ENCODE peak calls at places on chromosomes 6 and 20, in five cellular contexts. N, F, M, V and W are unnamed samples.

GRCh38 chr6:17096657-17097056 is 5.2 kb upstream of the STMND1 start:
- DNase-seq in N (no peak), F (no peak), M (no peak), V (no peak), W (no peak)

GRCh38 chr20:21517566-21518277 is 3.9 kb upstream of the NKX2-2 start:
- DNase-seq in N (no peak), M (no peak), V (no peak), F (no peak), W (no peak)

GRCh38 chr20:42364446-42364845 is 746.3 kb upstream of the CHD6 start:
- DNase-seq in N (no peak), M (no peak), V (no peak), F (no peak), W (no peak)

GRCh38 chr20:21017381-21018085 is 88.6 kb downstream of the LINC00237 start:
- DNase-seq in F (no peak), V (no peak), M (no peak), N (no peak), W (no peak)

GRCh38 chr6:102023977-102024657 is 630.6 kb downstream of the GRIK2 start:
- DNase-seq in M (no peak), N (no peak), F (no peak), V (no peak), W (no peak)

GRCh38 chr6:157381631-157382621 is 936 bp downstream of the ZDHHC14 start:
- DNase-seq in F (no peak), N (peak; percentile 78), V (peak; percentile 64), M (peak; percentile 40), W (peak; percentile 61)

GRCh38 chr6:21800948-21801438 is 207.4 kb downstream of the SOX4 start:
- DNase-seq in M (peak; percentile 86), F (no peak), V (no peak), N (no peak), W (no peak)

GRCh38 chr20:37630161-37630560 is 63.7 kb upstream of the CTNNBL1 start:
- DNase-seq in V (peak; percentile 12), F (no peak), M (no peak), N (no peak), W (no peak)

GRCh38 chr20:14343658-14344057 is 6.2 kb upstream of the FLRT3 start:
- DNase-seq in N (no peak), V (no peak), M (no peak), F (no peak), W (no peak)

GRCh38 chr6:154127638-154128037 is 88.6 kb downstream of the OPRM1 start:
- DNase-seq in V (no peak), N (no peak), F (no peak), M (no peak), W (no peak)

GRCh38 chr6:32244946-32245398 is 21.1 kb upstream of the NOTCH4 start:
- DNase-seq in M (peak; percentile 64), F (peak; percentile 70), N (no peak), V (peak; percentile 86), W (peak; percentile 71)

GRCh38 chr6:154399097-154399496 is 42.5 kb upstream of the IPCEF1 start:
- DNase-seq in N (no peak), V (no peak), F (no peak), M (peak; percentile 61), W (no peak)

GRCh38 chr6:33695451-33695855 is 16.0 kb downstream of the UQCC2 start:
- DNase-seq in M (no peak), N (no peak), V (no peak), F (no peak), W (no peak)

GRCh38 chr6:31190488-31190887 is 20.0 kb upstream of the POU5F1 start:
- DNase-seq in N (no peak), M (no peak), F (no peak), V (no peak), W (no peak)

GRCh38 chr6:53165333-53165732 is 16.7 kb upstream of the GCM1 start:
- DNase-seq in V (no peak), F (no peak), M (no peak), N (no peak), W (no peak)

DNA sequence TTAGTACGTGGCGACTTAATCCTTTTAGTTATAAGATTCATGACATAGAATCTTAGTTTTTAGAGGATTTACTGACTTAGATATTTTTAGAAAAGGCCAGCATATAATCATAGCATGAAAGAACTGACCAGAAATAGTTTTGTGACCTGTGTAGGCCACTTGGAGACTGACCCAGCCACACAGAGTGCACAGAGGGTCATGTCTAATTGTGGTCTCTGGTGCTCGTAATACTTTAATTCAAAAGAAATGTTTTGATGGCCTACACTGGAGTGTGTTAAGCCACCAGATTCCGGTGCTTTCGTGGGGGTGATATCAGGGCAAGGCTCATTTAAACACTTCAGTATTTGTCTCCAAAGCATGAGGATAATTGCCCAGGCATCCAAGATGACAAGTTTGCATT is 11.4 kb downstream of the PCMTD2 start:
- DNase-seq in N (no peak), F (no peak), V (no peak), M (no peak), W (no peak)
- H3K27ac ChIP-seq in N (no peak overlapping the region), F (no peak overlapping the region), V (peak overlapping the region; percentile 62), M (no peak overlapping the region), W (no peak overlapping the region)

DNA sequence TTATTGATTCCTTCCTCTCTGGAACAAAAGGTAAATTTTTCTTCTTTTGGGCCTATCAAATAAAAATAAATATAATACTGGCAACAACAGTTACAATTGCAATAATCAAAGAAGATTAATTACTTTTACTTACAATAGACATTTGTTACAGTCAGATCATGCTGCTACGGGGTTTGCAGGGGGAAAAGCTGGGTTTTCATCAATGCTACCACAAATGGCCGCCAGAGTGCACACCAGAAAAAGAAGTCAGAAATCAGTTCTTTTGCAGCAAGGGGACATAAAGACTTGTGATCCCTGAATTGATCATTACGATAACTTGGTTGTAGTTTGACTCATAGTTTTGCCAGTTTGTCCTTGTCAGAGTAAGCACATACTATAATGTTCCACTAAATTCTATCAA is 714.5 kb upstream of the EYS start:
- DNase-seq in F (no peak), N (no peak), V (no peak), M (no peak), W (no peak)
- TF ChIP-seq CTCF in F (no peak), N (no peak), V (no peak), M (peak; percentile 66), W (no peak)

DNA sequence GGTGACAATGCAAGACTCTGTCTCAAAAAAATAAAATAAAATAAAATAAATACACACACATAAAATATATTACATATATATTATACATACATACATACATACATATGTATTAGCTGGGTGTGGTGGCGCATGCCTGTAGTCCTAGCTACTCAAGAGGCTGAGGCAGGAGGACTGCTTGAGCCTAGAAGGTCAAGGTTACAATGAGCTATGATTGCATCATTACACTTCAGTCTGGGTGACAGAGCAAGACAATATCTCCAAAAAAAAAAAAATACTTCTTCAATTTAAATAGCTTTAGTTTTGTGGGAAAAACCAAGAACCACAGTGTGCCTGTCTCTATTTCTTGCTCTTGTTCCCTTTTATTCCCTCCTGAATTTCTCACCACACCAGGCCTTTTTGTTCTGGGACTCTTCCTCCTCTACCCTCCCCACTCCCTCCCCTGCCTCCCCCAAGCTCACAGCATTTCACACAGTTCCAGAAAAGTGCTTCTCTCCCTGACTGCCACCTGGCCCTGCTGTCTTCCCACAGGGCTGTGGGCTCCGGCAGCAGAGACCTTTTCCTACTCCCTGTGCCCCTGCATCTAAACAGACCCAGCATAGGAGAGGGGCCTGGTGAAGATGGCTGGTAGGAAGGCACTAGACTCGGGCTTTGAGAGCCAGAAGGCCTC is 1.3 kb downstream of the C20orf203 start:
- DNase-seq in M (no peak), N (no peak), V (no peak), F (no peak), W (no peak)
- H3K27ac ChIP-seq in M (no peak overlapping the region), N (no peak overlapping the region), V (no peak overlapping the region), F (no peak overlapping the region), W (peak overlapping the region; percentile 35)

DNA sequence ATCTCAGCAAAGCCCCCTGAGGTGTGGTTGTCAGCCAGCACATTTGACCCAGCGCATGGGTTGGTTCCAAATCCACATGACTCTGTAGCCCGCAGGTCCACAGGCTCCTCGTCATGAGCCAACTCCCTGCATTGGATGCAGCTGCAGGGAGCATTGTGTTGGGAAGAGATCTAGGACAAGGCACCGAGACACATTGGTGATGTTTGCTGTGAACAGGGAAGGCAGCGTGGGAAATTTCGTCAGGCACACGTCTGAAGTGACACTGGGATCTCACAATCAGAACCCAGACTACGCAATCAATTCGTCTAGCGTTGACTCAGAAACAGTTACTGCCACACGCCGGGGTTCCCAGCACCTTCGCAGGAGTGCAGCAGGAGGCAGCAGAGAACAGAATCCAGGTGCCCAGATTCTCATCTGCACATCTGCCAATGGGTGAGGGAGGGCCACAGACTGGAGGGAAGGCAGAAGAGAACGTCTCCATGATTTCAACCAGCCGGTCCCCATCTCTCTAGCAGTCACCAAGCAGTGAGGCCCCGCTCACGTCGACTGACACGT is 177.0 kb downstream of the TTLL2 start:
- DNase-seq in N (no peak), V (no peak), F (no peak), M (no peak), W (peak; percentile 70)
- TF ChIP-seq CTCF in N (no peak), V (peak; percentile 21), F (peak; percentile 57), M (peak; percentile 15), W (peak; percentile 36)

GRCh38 chr6:168017629-168018028 is 20.2 kb downstream of the KIF25 start:
- DNase-seq in N (no peak), F (no peak), V (no peak), M (no peak), W (no peak)

GRCh38 chr6:168020242-168020641 is 22.8 kb downstream of the KIF25 start:
- DNase-seq in V (no peak), F (no peak), N (no peak), M (no peak), W (no peak)

GRCh38 chr6:168016176-168016620 is 18.7 kb downstream of the KIF25 start:
- DNase-seq in M (no peak), F (no peak), N (peak; percentile 11), V (no peak), W (no peak)

GRCh38 chr6:168016756-168017525 is 19.5 kb downstream of the KIF25 start:
- DNase-seq in F (no peak), N (peak; percentile 36), V (no peak), M (no peak), W (no peak)

DNA sequence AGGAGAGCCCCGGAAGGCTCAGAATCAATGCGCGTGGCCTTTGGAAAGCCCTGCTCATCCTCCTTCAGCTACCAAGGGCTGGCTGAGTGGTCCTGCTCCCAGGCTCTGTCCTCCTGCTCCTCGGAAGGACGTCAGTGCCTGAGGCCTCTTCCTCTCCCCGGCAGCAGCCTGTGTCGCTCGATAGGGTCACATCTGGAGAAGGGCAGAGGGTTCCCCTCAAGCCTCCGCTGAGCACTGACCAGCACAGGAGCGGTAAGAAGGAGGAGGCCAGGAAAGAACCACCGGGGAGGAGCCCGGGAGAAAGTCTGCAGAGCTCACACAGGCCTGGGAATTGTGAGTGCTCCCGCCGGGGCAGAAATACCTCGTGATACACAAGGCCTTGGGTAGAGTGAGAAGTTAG is 21.2 kb downstream of the KIF25 start:
- DNase-seq in N (peak; percentile 62), V (no peak), F (no peak), M (no peak), W (no peak)
- H3K27ac ChIP-seq in N (no peak overlapping the region), V (no peak overlapping the region), F (no peak overlapping the region), M (no peak overlapping the region), W (no peak overlapping the region)

GRCh38 chr20:62143118-62143975 is at the start of the genes PSMA7 and SS18L1:
- DNase-seq in V (peak; percentile 90), N (peak; percentile 90), M (peak; percentile 37), F (peak; percentile 82), W (peak; percentile 89)
- TF ChIP-seq CTCF in V (no peak), N (no peak), M (no peak), F (no peak), W (no peak)

GRCh38 chr20:49594143-49594928 is 26.4 kb upstream of the PTGIS start:
- DNase-seq in M (peak; percentile 53), N (peak; percentile 89), F (no peak), V (peak; percentile 48), W (peak; percentile 77)
- H3K27ac ChIP-seq in M (peak overlapping the region; percentile 59), N (peak overlapping the region; percentile 93), F (peak overlapping the region; percentile 88), V (peak overlapping the region; percentile 71), W (peak overlapping the region; percentile 70)

GRCh38 chr6:43355862-43356590 is 13.4 kb downstream of the ZNF318 start:
- DNase-seq in F (no peak), V (no peak), N (no peak), M (no peak), W (no peak)
- TF ChIP-seq CTCF in F (no peak), V (peak; percentile 41), N (no peak), M (peak; percentile 52), W (no peak)